ENCODE peak calls at places on chromosomes 13 and 19, in eight cellular contexts. B is psoas muscle, Q is natural killer cell, E is fibroblast of pulmonary artery, M is tibial nerve, L is GM20000, K is esophagus squamous epithelium, F is omental fat pad. G is an unnamed sample.

GRCh38 chr13:61466280-61466679 is 50.6 kb upstream of the PCDH20 start:
- DNase-seq in B (no peak), Q (no peak), E (no peak), M (no peak), L (no peak), K (no peak), F (no peak), G (no peak)

GRCh38 chr13:95571941-95572340 is 19.4 kb downstream of the CLDN10 start:
- DNase-seq in B (no peak), Q (no peak), E (no peak), M (no peak), L (no peak), K (no peak), F (no peak), G (no peak)

GRCh38 chr19:51277112-51277511 is 26.2 kb downstream of the SIGLECL1 start:
- DNase-seq in B (no peak), Q (no peak), E (no peak), M (no peak), L (no peak), K (no peak), F (no peak), G (no peak)

GRCh38 chr19:20969898-20970297 is 46.8 kb downstream of the ZNF85 start:
- DNase-seq in B (no peak), Q (no peak), E (no peak), M (no peak), L (no peak), K (no peak), F (no peak), G (no peak)

GRCh38 chr19:575527-576506 is 3.4 kb downstream of the BSG start:
- DNase-seq in B (peak), Q (no peak), E (peak), M (no peak), L (no peak), K (no peak), F (no peak), G (no peak)

GRCh38 chr13:44498502-44498901 is 77.6 kb downstream of the TSC22D1 start:
- DNase-seq in B (no peak), Q (no peak), E (no peak), M (no peak), L (no peak), K (no peak), F (no peak), G (no peak)

GRCh38 chr19:4423727-4424126 is 21.3 kb downstream of the CHAF1A start:
- DNase-seq in B (no peak), Q (no peak), E (no peak), M (no peak), L (no peak), K (no peak), F (no peak), G (no peak)

GRCh38 chr19:42480335-42481095 is 37.8 kb upstream of the CXCL17 start:
- DNase-seq in B (no peak), Q (no peak), E (peak), M (no peak), L (no peak), K (no peak), F (no peak), G (no peak)

GRCh38 chr13:98721825-98722510 is 30.5 kb downstream of the SLC15A1 start:
- DNase-seq in B (no peak), Q (no peak), E (no peak), M (no peak), L (no peak), K (no peak), F (no peak), G (no peak)

GRCh38 chr13:20264271-20265018 is 32.3 kb upstream of the GJB6 start:
- DNase-seq in B (no peak), Q (no peak), E (no peak), M (no peak), L (peak), K (no peak), F (no peak), G (no peak)

GRCh38 chr13:114007566-114007965 is 33.7 kb upstream of the C13orf46 start:
- DNase-seq in B (peak), Q (no peak), E (no peak), M (no peak), L (no peak), K (no peak), F (no peak), G (no peak)

GRCh38 chr13:24683833-24684599 is 3.8 kb downstream of the ATP12A start:
- DNase-seq in B (peak), Q (peak), E (peak), M (peak), L (peak), K (no peak), F (peak), G (peak)

GRCh38 chr19:33621811-33622504 is at the start of gene CHST8:
- DNase-seq in B (peak), Q (no peak), E (peak), M (no peak), L (peak), K (no peak), F (no peak), G (peak)

GRCh38 chr19:609001-609340 is 19.3 kb downstream of the HCN2 start:
- DNase-seq in B (peak), Q (no peak), E (no peak), M (peak), L (no peak), K (no peak), F (no peak), G (no peak)

GRCh38 chr19:10318807-10319426 is 3.1 kb upstream of the FDX2 start:
- DNase-seq in B (no peak), Q (no peak), E (no peak), M (no peak), L (no peak), K (no peak), F (no peak), G (no peak)

GRCh38 chr19:13493516-13494310 is 12.6 kb downstream of the CACNA1A start:
- DNase-seq in B (no peak), Q (no peak), E (peak), M (no peak), L (no peak), K (no peak), F (no peak), G (no peak)

GRCh38 chr19:39160523-39160861 is 34.9 kb downstream of the PAK4 start:
- DNase-seq in B (no peak), Q (no peak), E (peak), M (peak), L (no peak), K (no peak), F (no peak), G (no peak)

GRCh38 chr13:97107815-97108534 is 113.7 kb upstream of the OXGR1 start:
- DNase-seq in B (no peak), Q (no peak), E (no peak), M (no peak), L (no peak), K (no peak), F (no peak), G (no peak)

GRCh38 chr13:42396501-42396900 is 124.5 kb downstream of the AKAP11 start:
- DNase-seq in B (no peak), Q (no peak), E (no peak), M (no peak), L (no peak), K (no peak), F (no peak), G (no peak)

GRCh38 chr19:42280761-42281174 is 11.7 kb downstream of the CIC start:
- DNase-seq in B (peak), Q (no peak), E (no peak), M (peak), L (no peak), K (no peak), F (peak), G (no peak)

GRCh38 chr19:30856376-30856775 is 484.2 kb downstream of the ZNF536 start:
- DNase-seq in B (no peak), Q (no peak), E (no peak), M (no peak), L (no peak), K (no peak), F (no peak), G (no peak)

GRCh38 chr13:35876601-35877000 is 254.6 kb downstream of the DCLK1 start:
- DNase-seq in B (no peak), Q (no peak), E (no peak), M (no peak), L (no peak), K (no peak), F (no peak), G (no peak)

GRCh38 chr19:2048104-2048958 is 2.7 kb downstream of the MKNK2 start:
- DNase-seq in B (peak), Q (no peak), E (no peak), M (no peak), L (no peak), K (no peak), F (no peak), G (no peak)

GRCh38 chr19:32651729-32652140 is 23.2 kb downstream of the ANKRD27 start:
- DNase-seq in B (no peak), Q (no peak), E (no peak), M (no peak), L (no peak), K (no peak), F (no peak), G (no peak)

GRCh38 chr13:50161052-50161451 is 145.8 kb downstream of the KCNRG start:
- DNase-seq in B (no peak), Q (no peak), E (peak), M (no peak), L (no peak), K (no peak), F (no peak), G (no peak)

GRCh38 chr19:8045872-8046568 is 6.5 kb upstream of the CCL25 start:
- DNase-seq in B (no peak), Q (no peak), E (no peak), M (no peak), L (no peak), K (no peak), F (no peak), G (no peak)

GRCh38 chr19:46932346-46932745 is 71.5 kb downstream of the ARHGAP35 start:
- DNase-seq in B (no peak), Q (no peak), E (peak), M (no peak), L (no peak), K (no peak), F (no peak), G (no peak)

GRCh38 chr13:50012396-50013169 is 2.7 kb upstream of the KCNRG start:
- DNase-seq in B (no peak), Q (no peak), E (no peak), M (no peak), L (no peak), K (no peak), F (no peak), G (no peak)

GRCh38 chr13:49370390-49370789 is 73.5 kb downstream of the CAB39L start:
- DNase-seq in B (no peak), Q (no peak), E (no peak), M (no peak), L (no peak), K (no peak), F (no peak), G (no peak)

GRCh38 chr19:12723643-12724426 is at the start of gene TNPO2:
- DNase-seq in B (peak), Q (peak), E (peak), M (peak), L (peak), K (no peak), F (no peak), G (peak)

GRCh38 chr19:41860419-41861097 is 503 bp downstream of the RPS19 start:
- DNase-seq in B (peak), Q (no peak), E (no peak), M (no peak), L (no peak), K (no peak), F (no peak), G (no peak)

GRCh38 chr13:68697551-68697950 is 1410.1 kb upstream of the ATXN8OS start:
- DNase-seq in B (no peak), Q (no peak), E (no peak), M (no peak), L (no peak), K (no peak), F (no peak), G (no peak)

GRCh38 chr13:34256236-34256635 is 438.3 kb downstream of the RFC3 start:
- DNase-seq in B (no peak), Q (no peak), E (no peak), M (no peak), L (no peak), K (no peak), F (no peak), G (no peak)

GRCh38 chr13:27868639-27869435 is 51.0 kb upstream of the PDX1 start:
- DNase-seq in B (no peak), Q (no peak), E (peak), M (no peak), L (peak), K (no peak), F (no peak), G (peak)

GRCh38 chr19:44585371-44586141 is 27.8 kb upstream of the IGSF23 start:
- DNase-seq in B (no peak), Q (no peak), E (peak), M (no peak), L (no peak), K (no peak), F (no peak), G (no peak)

GRCh38 chr13:92842145-92842544 is 384.5 kb upstream of the GPC6 start:
- DNase-seq in B (no peak), Q (no peak), E (peak), M (no peak), L (no peak), K (no peak), F (no peak), G (no peak)

GRCh38 chr19:8261881-8262280 is 46.3 kb downstream of the CD320 start:
- DNase-seq in B (peak), Q (no peak), E (no peak), M (no peak), L (no peak), K (no peak), F (no peak), G (no peak)

GRCh38 chr13:83048419-83048818 is 833.9 kb downstream of the SLITRK1 start:
- DNase-seq in B (no peak), Q (no peak), E (peak), M (no peak), L (no peak), K (no peak), F (no peak), G (no peak)

GRCh38 chr19:42216653-42217521 is 590 bp downstream of the DEDD2 start:
- DNase-seq in B (peak), Q (peak), E (peak), M (no peak), L (peak), K (no peak), F (no peak), G (no peak)

GRCh38 chr19:15758379-15758778 is 20.6 kb downstream of the OR10H3 start:
- DNase-seq in B (no peak), Q (no peak), E (no peak), M (no peak), L (no peak), K (no peak), F (no peak), G (no peak)

GRCh38 chr19:15759962-15760565 is 22.3 kb downstream of the OR10H3 start:
- DNase-seq in B (no peak), Q (no peak), E (no peak), M (no peak), L (no peak), K (no peak), F (no peak), G (no peak)
- TF ChIP-seq CTCF in B (no peak), Q (no peak), E (no peak), M (no peak), L (peak), K (peak), F (no peak), G (no peak)

DNA sequence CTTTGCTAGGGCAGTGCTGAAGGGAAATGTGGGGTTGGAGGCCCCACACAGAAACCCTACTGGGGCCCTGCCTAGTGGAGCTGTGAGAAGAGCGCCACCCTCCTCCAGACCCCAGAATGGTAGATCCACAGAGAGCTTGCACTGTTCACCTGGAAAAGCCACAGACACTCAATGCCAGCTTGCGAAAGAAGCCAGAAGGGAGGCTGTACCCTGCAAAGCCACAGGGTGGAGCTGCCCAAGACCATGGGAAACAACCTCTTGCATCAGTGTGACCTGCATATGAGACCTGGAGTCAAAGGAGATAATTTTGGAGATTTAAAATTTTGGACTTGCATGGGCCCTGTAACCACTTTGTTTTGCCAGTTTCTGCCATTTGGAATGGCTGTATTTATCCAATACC is 615.4 kb upstream of the MIR17HG start:
- DNase-seq in B (no peak), Q (no peak), E (no peak), M (no peak), L (no peak), K (no peak), F (no peak), G (no peak)
- TF ChIP-seq CTCF in B (no peak), Q (no peak), E (no peak), M (no peak), L (no peak), K (no peak), F (no peak), G (no peak)

DNA sequence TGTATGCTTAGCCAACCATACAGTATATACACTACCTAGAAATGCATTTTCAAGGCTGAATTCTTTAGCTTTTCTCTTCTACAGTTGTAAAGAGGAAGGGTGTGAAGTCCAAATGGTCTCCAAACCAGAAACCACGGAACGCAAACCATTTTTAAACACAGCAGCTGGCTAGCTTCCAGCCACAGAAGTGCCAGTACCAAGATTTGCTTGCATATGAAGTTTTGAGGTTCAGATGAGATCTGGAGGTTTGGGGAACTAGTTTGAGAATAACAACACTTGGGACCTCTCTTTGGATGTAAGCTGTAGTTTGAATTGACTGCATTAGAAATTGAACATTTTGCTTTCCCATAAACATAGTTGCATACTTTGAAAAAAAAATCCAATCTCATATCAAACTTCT is 1243.5 kb downstream of the EFNB2 start:
- DNase-seq in B (no peak), Q (no peak), E (no peak), M (no peak), L (no peak), K (no peak), F (no peak), G (no peak)
- TF ChIP-seq CTCF in B (no peak), Q (no peak), E (no peak), M (no peak), L (no peak), K (no peak), F (no peak), G (no peak)

GRCh38 chr13:67392014-67392413 is 161.9 kb upstream of the PCDH9 start:
- DNase-seq in B (no peak), Q (no peak), E (no peak), M (no peak), L (no peak), K (no peak), F (no peak), G (no peak)
- TF ChIP-seq CTCF in B (no peak), Q (no peak), E (no peak), M (no peak), L (no peak), K (no peak), F (no peak), G (no peak)